ENCODE peak calls at places on chromosome 4, in six cellular contexts. H, M, D, Z, B and W are unnamed samples. For H3K4me1, the result is how much of the 10 kb centered on the place peaks cover.

GRCh38 chr4:120509222-120509621 is 413.3 kb downstream of the PRDM5 start:
- DNase-seq in Z (no peak), D (no peak), M (no peak), H (no peak), B (no peak), W (no peak)

GRCh38 chr4:48042979-48043461 is 26.4 kb downstream of the NIPAL1 start:
- DNase-seq in D (no peak), B (peak), H (no peak), M (no peak), Z (no peak), W (no peak)

GRCh38 chr4:158873795-158874359 is 105.1 kb downstream of the FNIP2 start:
- DNase-seq in B (peak), M (no peak), Z (no peak), D (no peak), H (no peak), W (peak)

GRCh38 chr4:159366966-159367365 is 264.1 kb downstream of the RAPGEF2 start:
- DNase-seq in B (no peak), D (no peak), M (no peak), H (no peak), Z (no peak), W (peak)

GRCh38 chr4:2217726-2218125 is 24.2 kb downstream of the HAUS3 start:
- DNase-seq in D (no peak), Z (no peak), M (no peak), B (no peak), H (no peak), W (peak)

GRCh38 chr4:73315091-73315490 is 56.5 kb upstream of the ANKRD17 start:
- DNase-seq in Z (no peak), M (no peak), D (no peak), H (no peak), B (no peak), W (peak)

GRCh38 chr4:182764137-182764536 is 153.0 kb downstream of the DCTD start:
- DNase-seq in B (peak), H (no peak), D (no peak), Z (no peak), M (no peak), W (peak)

GRCh38 chr4:163495900-163496299 is 1.4 kb downstream of the TMA16 start:
- DNase-seq in Z (no peak), M (no peak), B (no peak), H (no peak), D (no peak), W (no peak)

GRCh38 chr4:104906274-104906673 is 240.4 kb upstream of the TET2 start:
- DNase-seq in D (no peak), Z (no peak), H (no peak), M (no peak), B (no peak), W (peak)

GRCh38 chr4:163681208-163681821 is 186.8 kb downstream of the TMA16 start:
- DNase-seq in B (peak), H (no peak), D (no peak), Z (no peak), M (no peak), W (peak)

GRCh38 chr4:183142566-183143545 is 43.8 kb downstream of the WWC2 start:
- DNase-seq in D (peak), H (peak), Z (no peak), M (peak), B (no peak), W (peak)

GRCh38 chr4:1405636-1406415 is 416 bp downstream of the NKX1-1 start:
- DNase-seq in M (no peak), Z (peak), H (no peak), B (no peak), D (no peak), W (no peak)

GRCh38 chr4:149306537-149306936 is 509.1 kb downstream of the IQCM start:
- DNase-seq in B (no peak), D (no peak), M (no peak), H (no peak), Z (no peak), W (no peak)

GRCh38 chr4:169079942-169080827 is 70.1 kb upstream of the CBR4 start:
- DNase-seq in D (no peak), M (no peak), H (peak), Z (peak), B (no peak), W (peak)

GRCh38 chr4:132218406-132218805 is 930.7 kb upstream of the PCDH10 start:
- DNase-seq in D (no peak), B (no peak), H (no peak), M (no peak), Z (no peak), W (peak)

GRCh38 chr4:55169352-55169959 is 44.1 kb upstream of the KDR start:
- DNase-seq in D (no peak), Z (peak), M (no peak), H (no peak), B (peak), W (peak)

GRCh38 chr4:3112979-3113469 is 38.5 kb downstream of the HTT start:
- DNase-seq in M (no peak), B (no peak), H (no peak), Z (no peak), D (no peak), W (peak)

GRCh38 chr4:150215601-150216000 is 137.4 kb downstream of the DCLK2 start:
- DNase-seq in M (no peak), Z (no peak), H (no peak), D (no peak), B (peak), W (no peak)

GRCh38 chr4:182901337-182901736 is 15.8 kb downstream of the DCTD start:
- DNase-seq in D (no peak), H (no peak), M (no peak), B (no peak), Z (no peak), W (no peak)

GRCh38 chr4:156476359-156476758 is 495.2 kb downstream of the PDGFC start:
- DNase-seq in B (no peak), Z (no peak), M (no peak), H (no peak), D (no peak), W (peak)

GRCh38 chr4:85964298-85964697 is 395.6 kb downstream of the MAPK10 start:
- DNase-seq in H (no peak), B (peak), D (no peak), M (no peak), Z (no peak), W (peak)

GRCh38 chr4:85961887-85962286 is 398.0 kb downstream of the MAPK10 start:
- DNase-seq in M (no peak), B (no peak), H (no peak), D (no peak), Z (no peak), W (no peak)

GRCh38 chr4:85965529-85965928 is 394.3 kb downstream of the MAPK10 start:
- DNase-seq in B (no peak), M (no peak), D (no peak), H (no peak), Z (no peak), W (no peak)

GRCh38 chr4:85966308-85966882 is 393.5 kb downstream of the MAPK10 start:
- DNase-seq in D (no peak), H (no peak), Z (no peak), B (no peak), M (no peak), W (peak)

GRCh38 chr4:85963231-85963630 is 396.6 kb downstream of the MAPK10 start:
- DNase-seq in B (no peak), Z (no peak), D (no peak), H (no peak), M (no peak), W (peak)
- H3K4me3 ChIP-seq in B (no peak), Z (no peak), D (no peak), H (no peak), M (no peak), W (no peak)

DNA sequence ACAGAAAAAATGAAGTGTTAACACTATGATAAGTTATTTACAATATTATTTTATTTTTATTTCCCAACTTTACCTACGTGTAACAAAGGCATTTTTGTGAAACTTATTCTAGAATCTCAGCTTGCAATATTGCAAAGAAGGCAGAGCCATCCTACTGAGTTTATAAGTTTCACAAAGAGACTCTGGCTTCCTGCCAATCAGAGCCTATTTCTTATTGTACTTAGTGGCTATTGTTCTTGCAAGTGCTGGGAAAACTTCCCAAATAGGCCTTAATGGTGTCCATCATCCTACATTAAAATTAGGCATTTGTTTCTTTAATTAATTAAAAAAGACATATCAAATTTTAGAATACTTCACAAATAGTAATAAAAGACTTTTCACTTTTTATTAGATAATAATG is 233.2 kb downstream of the EPHA5 start:
- DNase-seq in M (no peak), H (no peak), B (no peak), D (no peak), Z (no peak), W (peak)
- H3K4me1 ChIP-seq in M (under half), H (under half), B (under half), D (under half), Z (under half), W (under half)

GRCh38 chr4:85475631-85476233 is 782 bp downstream of the ARHGAP24 start:
- DNase-seq in Z (peak), D (no peak), M (no peak), H (no peak), B (no peak), W (peak)
- H3K4me3 ChIP-seq in Z (peak), D (peak), M (peak), H (no peak), B (peak), W (peak)

GRCh38 chr4:123786159-123786915 is 389.7 kb downstream of the SPRY1 start:
- DNase-seq in M (no peak), B (no peak), H (no peak), Z (no peak), D (no peak), W (peak)

GRCh38 chr4:123787710-123788109 is 391.1 kb downstream of the SPRY1 start:
- DNase-seq in Z (no peak), B (no peak), M (no peak), H (no peak), D (no peak), W (no peak)

GRCh38 chr4:123788577-123788976 is 392.0 kb downstream of the SPRY1 start:
- DNase-seq in H (no peak), D (no peak), B (no peak), M (no peak), Z (no peak), W (no peak)

GRCh38 chr4:123785515-123785914 is 388.9 kb downstream of the SPRY1 start:
- DNase-seq in M (peak), Z (no peak), B (no peak), H (peak), D (peak), W (peak)

GRCh38 chr4:123786955-123787354 is 390.4 kb downstream of the SPRY1 start:
- DNase-seq in Z (peak), M (no peak), B (no peak), H (peak), D (peak), W (peak)
- H3K4me1 ChIP-seq in Z (under half), M (under half), B (under half), H (under half), D (under half), W (under half)

DNA sequence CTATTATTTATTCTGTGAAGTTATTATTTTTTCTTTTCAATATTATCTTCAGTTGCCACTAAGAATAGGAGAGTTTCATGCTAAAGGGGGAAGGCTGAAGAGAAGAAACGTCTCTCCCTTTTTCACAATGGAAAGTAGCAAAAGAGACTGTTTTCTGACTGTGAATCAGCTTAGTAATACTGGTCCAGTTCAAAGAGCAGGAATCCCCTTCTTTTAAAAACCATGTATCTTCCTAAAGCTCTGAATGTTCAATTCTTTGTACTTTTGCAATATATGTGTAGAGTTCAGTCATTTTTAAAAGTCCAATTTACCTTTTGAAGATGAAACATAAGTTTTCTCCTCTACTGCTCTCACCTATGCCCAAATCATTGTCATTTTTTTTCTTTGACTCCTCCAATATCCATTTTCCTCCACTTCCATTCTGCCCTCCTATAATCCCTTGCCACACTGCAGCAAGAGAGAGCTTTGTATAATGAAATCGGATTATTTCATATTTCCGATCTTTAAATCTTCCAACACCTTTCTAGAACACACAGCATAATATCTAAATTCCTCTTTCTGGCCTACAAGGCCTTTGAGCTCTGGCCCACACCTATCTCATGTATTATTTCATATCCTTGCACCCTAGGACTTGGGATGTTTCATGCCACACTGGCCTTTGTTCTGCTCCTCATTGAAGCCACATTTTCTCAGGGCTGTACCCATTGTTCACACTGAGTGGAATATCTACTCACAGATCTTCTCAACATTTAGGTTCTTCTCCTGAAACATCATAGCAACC is 195.3 kb downstream of the CAMK2D start:
- DNase-seq in D (no peak), B (no peak), Z (no peak), M (no peak), H (no peak), W (no peak)
- H3K4me3 ChIP-seq in D (no peak), B (no peak), Z (no peak), M (no peak), H (no peak), W (no peak)

DNA sequence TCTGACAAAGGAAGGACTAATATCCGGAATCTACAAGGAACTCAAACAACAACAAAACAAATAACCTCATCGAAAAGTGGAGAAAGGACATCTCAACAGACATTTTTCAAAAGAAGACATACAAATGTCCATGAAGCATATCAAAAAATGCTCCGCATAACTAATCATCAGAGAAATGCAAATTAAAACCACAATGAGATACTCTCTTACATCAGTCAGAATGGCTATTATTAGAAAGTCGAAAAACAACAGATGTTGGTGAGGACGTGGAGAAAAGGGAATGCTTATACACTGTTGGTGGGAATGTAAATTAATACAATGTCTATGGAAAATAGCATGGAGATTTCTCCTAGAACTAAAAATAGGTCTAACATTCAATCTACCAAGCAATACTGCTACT is 51.1 kb upstream of the MYOZ2 start:
- DNase-seq in B (no peak), Z (no peak), H (no peak), M (no peak), D (no peak), W (no peak)
- H3K4me1 ChIP-seq in B (half or more), Z (under half), H (under half), M (under half), D (under half), W (under half)